ENCODE peak calls at places on chromosomes 2 and 18, in four cellular contexts. P, D, T and U are unnamed samples.

GRCh38 chr2:104474725-104475124 is 379.2 kb upstream of the POU3F3 start:
- DNase-seq in P (no peak), D (no peak), T (no peak), U (no peak)

GRCh38 chr18:69257861-69258458 is 142.7 kb upstream of the DOK6 start:
- DNase-seq in P (no peak), D (no peak), T (no peak), U (no peak)

GRCh38 chr18:48333563-48333962 is 75.6 kb downstream of the ZBTB7C start:
- DNase-seq in P (no peak), D (peak), T (no peak), U (no peak)

GRCh38 chr18:44884446-44884845 is 203.8 kb downstream of the SETBP1 start:
- DNase-seq in T (no peak), D (no peak), P (no peak), U (no peak)

GRCh38 chr2:8652774-8653426 is 29.0 kb upstream of the ID2 start:
- DNase-seq in D (no peak), P (no peak), T (no peak), U (no peak)

GRCh38 chr2:113155331-113155730 is 18.4 kb upstream of the PSD4 start:
- DNase-seq in D (no peak), T (no peak), P (no peak), U (no peak)

GRCh38 chr18:6741290-6741689 is 11.8 kb downstream of the ARHGAP28 start:
- DNase-seq in P (no peak), D (no peak), T (no peak), U (no peak)

GRCh38 chr2:117407746-117408145 is 406.7 kb upstream of the DDX18 start:
- DNase-seq in D (no peak), P (no peak), T (no peak), U (no peak)

GRCh38 chr2:128605421-128605820 is 286.8 kb upstream of the HS6ST1 start:
- DNase-seq in T (no peak), D (no peak), P (no peak), U (no peak)

GRCh38 chr2:159960413-159960812 is 102.0 kb downstream of the PLA2R1 start:
- DNase-seq in T (no peak), D (no peak), P (no peak), U (peak)

GRCh38 chr18:58013241-58014211 is 30.5 kb upstream of the NEDD4L start:
- DNase-seq in P (no peak), T (no peak), D (no peak), U (no peak)

GRCh38 chr2:140893685-140894084 is 1237.1 kb downstream of the LRP1B start:
- DNase-seq in P (no peak), D (no peak), T (no peak), U (no peak)